ENCODE peak calls at places on chromosome 1, in eight cellular contexts. One of them, this sample, is unnamed.

GRCh38 chr1:10909697-10910489 is 102.6 kb upstream of the TARDBP start:
- DNase-seq in stomach: peak; percentile 77
- DNase-seq in heart left ventricle: peak; percentile 51
- DNase-seq in CD8-positive, alpha-beta T cell: peak; percentile 67
- DNase-seq in aorta: peak; percentile 52
- DNase-seq in IMR-90: no peak
- DNase-seq in uterus: no peak
- DNase-seq in fibroblast of lung: peak; percentile 20
- DNase-seq in this sample: no peak

GRCh38 chr1:11645670-11646265 is 8.5 kb downstream of the FBXO2 start:
- DNase-seq in stomach: peak; percentile 82
- DNase-seq in heart left ventricle: peak; percentile 82
- DNase-seq in CD8-positive, alpha-beta T cell: peak; percentile 68
- DNase-seq in aorta: peak; percentile 85
- DNase-seq in IMR-90: peak; percentile 60
- DNase-seq in uterus: peak; percentile 59
- DNase-seq in fibroblast of lung: peak; percentile 44
- DNase-seq in this sample: no peak

GRCh38 chr1:189623336-189623735 is 854.3 kb downstream of the BRINP3 start:
- DNase-seq in stomach: no peak
- DNase-seq in heart left ventricle: no peak
- DNase-seq in CD8-positive, alpha-beta T cell: no peak
- DNase-seq in aorta: no peak
- DNase-seq in IMR-90: no peak
- DNase-seq in uterus: no peak
- DNase-seq in fibroblast of lung: no peak
- DNase-seq in this sample: no peak

GRCh38 chr1:158002022-158002629 is 8.7 kb downstream of the KIRREL1 start:
- DNase-seq in stomach: no peak
- DNase-seq in heart left ventricle: no peak
- DNase-seq in CD8-positive, alpha-beta T cell: no peak
- DNase-seq in aorta: no peak
- DNase-seq in IMR-90: peak; percentile 51
- DNase-seq in uterus: no peak
- DNase-seq in fibroblast of lung: no peak
- DNase-seq in this sample: no peak

GRCh38 chr1:217088521-217089221 is 365.4 kb upstream of the ESRRG start:
- DNase-seq in stomach: no peak
- DNase-seq in heart left ventricle: no peak
- DNase-seq in CD8-positive, alpha-beta T cell: no peak
- DNase-seq in aorta: no peak
- DNase-seq in IMR-90: peak; percentile 67
- DNase-seq in uterus: no peak
- DNase-seq in fibroblast of lung: peak; percentile 30
- DNase-seq in this sample: no peak

GRCh38 chr1:176656257-176656995 is 193.5 kb downstream of the PAPPA2 start:
- DNase-seq in stomach: no peak
- DNase-seq in heart left ventricle: peak; percentile 36
- DNase-seq in CD8-positive, alpha-beta T cell: no peak
- DNase-seq in aorta: no peak
- DNase-seq in IMR-90: peak; percentile 67
- DNase-seq in uterus: peak; percentile 25
- DNase-seq in fibroblast of lung: peak; percentile 95
- DNase-seq in this sample: peak; percentile 81

GRCh38 chr1:145906954-145907755 is 2.7 kb downstream of the ITGA10 start:
- DNase-seq in stomach: no peak
- DNase-seq in heart left ventricle: no peak
- DNase-seq in CD8-positive, alpha-beta T cell: no peak
- DNase-seq in aorta: no peak
- DNase-seq in IMR-90: peak; percentile 30
- DNase-seq in uterus: no peak
- DNase-seq in fibroblast of lung: no peak
- DNase-seq in this sample: no peak

GRCh38 chr1:195278644-195279043 is 1329.6 kb downstream of the KCNT2 start:
- DNase-seq in stomach: no peak
- DNase-seq in heart left ventricle: no peak
- DNase-seq in CD8-positive, alpha-beta T cell: no peak
- DNase-seq in aorta: no peak
- DNase-seq in IMR-90: no peak
- DNase-seq in uterus: no peak
- DNase-seq in fibroblast of lung: no peak
- DNase-seq in this sample: no peak

GRCh38 chr1:33022650-33023200 is 14.0 kb downstream of the AK2 start:
- DNase-seq in stomach: no peak
- DNase-seq in heart left ventricle: no peak
- DNase-seq in CD8-positive, alpha-beta T cell: no peak
- DNase-seq in aorta: no peak
- DNase-seq in IMR-90: no peak
- DNase-seq in uterus: no peak
- DNase-seq in fibroblast of lung: no peak
- DNase-seq in this sample: no peak
- H3K36me3 ChIP-seq in stomach: peaks cover 67% of the 10 kb centered on the region
- H3K36me3 ChIP-seq in heart left ventricle: peaks cover 69% of the 10 kb centered on the region
- H3K36me3 ChIP-seq in CD8-positive, alpha-beta T cell: peaks cover 31% of the 10 kb centered on the region
- H3K36me3 ChIP-seq in aorta: peaks cover 8% of the 10 kb centered on the region
- H3K36me3 ChIP-seq in IMR-90: peaks cover 43% of the 10 kb centered on the region
- H3K36me3 ChIP-seq in uterus: no peaks in the 10 kb centered on the region
- H3K36me3 ChIP-seq in fibroblast of lung: no peaks in the 10 kb centered on the region
- H3K36me3 ChIP-seq in this sample: peaks cover 17% of the 10 kb centered on the region

DNA sequence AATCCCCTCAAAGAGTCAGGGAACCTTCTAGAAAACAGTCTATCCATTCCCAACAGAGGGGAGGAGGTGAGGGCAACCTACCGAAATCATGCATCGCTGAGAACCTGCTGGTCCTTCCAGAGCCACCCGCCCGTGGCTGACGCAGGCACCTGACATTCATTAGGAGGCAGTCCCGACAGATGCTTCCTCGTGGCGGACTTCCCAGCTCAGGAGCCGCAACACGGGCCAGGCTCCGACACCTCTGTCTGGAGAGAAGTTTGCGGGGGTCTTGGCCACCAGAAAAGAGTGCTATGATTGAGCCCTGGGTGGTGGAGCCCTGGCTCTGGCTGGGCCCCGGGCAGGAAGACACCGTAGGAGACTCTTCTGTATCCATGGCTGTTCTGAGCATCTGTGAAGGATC is 86.4 kb upstream of the ARHGEF16 start:
- DNase-seq in stomach: no peak
- DNase-seq in heart left ventricle: no peak
- DNase-seq in CD8-positive, alpha-beta T cell: no peak
- DNase-seq in aorta: no peak
- DNase-seq in IMR-90: no peak
- DNase-seq in uterus: no peak
- DNase-seq in fibroblast of lung: no peak
- DNase-seq in this sample: no peak
- H3K4me3 ChIP-seq in stomach: no peak overlapping the region
- H3K4me3 ChIP-seq in heart left ventricle: no peak overlapping the region
- H3K4me3 ChIP-seq in CD8-positive, alpha-beta T cell: no peak overlapping the region
- H3K4me3 ChIP-seq in aorta: no peak overlapping the region
- H3K4me3 ChIP-seq in IMR-90: no peak overlapping the region
- H3K4me3 ChIP-seq in uterus: no peak overlapping the region
- H3K4me3 ChIP-seq in fibroblast of lung: no peak overlapping the region
- H3K4me3 ChIP-seq in this sample: no peak overlapping the region

DNA sequence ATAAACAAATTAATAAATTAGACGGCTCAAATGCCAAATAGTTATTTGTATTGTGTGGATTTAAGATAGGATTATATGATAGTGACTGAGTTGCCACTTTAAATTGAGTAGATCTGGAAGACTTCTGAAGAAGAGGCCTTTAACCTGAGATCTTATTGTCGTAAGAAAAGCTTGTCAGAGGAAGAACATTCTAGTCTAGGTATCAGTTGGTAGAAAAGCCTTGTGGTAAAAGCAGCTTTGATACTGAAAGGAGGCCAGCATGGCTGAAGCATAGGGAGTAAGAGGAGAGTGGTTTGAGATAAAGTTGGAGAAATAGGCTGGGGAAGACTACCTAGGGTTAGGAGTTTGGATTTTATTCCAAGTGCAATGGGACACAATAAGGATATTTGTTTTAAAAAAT is 29.1 kb downstream of the SLC30A7 start:
- DNase-seq in stomach: no peak
- DNase-seq in heart left ventricle: no peak
- DNase-seq in CD8-positive, alpha-beta T cell: no peak
- DNase-seq in aorta: no peak
- DNase-seq in IMR-90: no peak
- DNase-seq in uterus: no peak
- DNase-seq in fibroblast of lung: no peak
- DNase-seq in this sample: no peak
- H3K36me3 ChIP-seq in stomach: peaks cover 40% of the 10 kb centered on the region
- H3K36me3 ChIP-seq in heart left ventricle: peaks cover 49% of the 10 kb centered on the region
- H3K36me3 ChIP-seq in CD8-positive, alpha-beta T cell: no peaks in the 10 kb centered on the region
- H3K36me3 ChIP-seq in aorta: no peaks in the 10 kb centered on the region
- H3K36me3 ChIP-seq in IMR-90: peaks cover 9% of the 10 kb centered on the region
- H3K36me3 ChIP-seq in uterus: no peaks in the 10 kb centered on the region
- H3K36me3 ChIP-seq in fibroblast of lung: peaks cover 3% of the 10 kb centered on the region
- H3K36me3 ChIP-seq in this sample: peaks cover 1% of the 10 kb centered on the region

GRCh38 chr1:72100766-72101165 is 181.6 kb downstream of the NEGR1 start:
- DNase-seq in stomach: no peak
- DNase-seq in heart left ventricle: no peak
- DNase-seq in CD8-positive, alpha-beta T cell: no peak
- DNase-seq in aorta: no peak
- DNase-seq in IMR-90: no peak
- DNase-seq in uterus: no peak
- DNase-seq in fibroblast of lung: no peak
- DNase-seq in this sample: no peak
- H3K4me3 ChIP-seq in stomach: no peak overlapping the region
- H3K4me3 ChIP-seq in heart left ventricle: no peak overlapping the region
- H3K4me3 ChIP-seq in CD8-positive, alpha-beta T cell: no peak overlapping the region
- H3K4me3 ChIP-seq in aorta: no peak overlapping the region
- H3K4me3 ChIP-seq in IMR-90: no peak overlapping the region
- H3K4me3 ChIP-seq in uterus: no peak overlapping the region
- H3K4me3 ChIP-seq in fibroblast of lung: no peak overlapping the region
- H3K4me3 ChIP-seq in this sample: no peak overlapping the region

GRCh38 chr1:43622471-43622870 is 27.5 kb upstream of the KDM4A start:
- DNase-seq in stomach: no peak
- DNase-seq in heart left ventricle: no peak
- DNase-seq in CD8-positive, alpha-beta T cell: no peak
- DNase-seq in aorta: no peak
- DNase-seq in IMR-90: peak; percentile 50
- DNase-seq in uterus: no peak
- DNase-seq in fibroblast of lung: peak; percentile 21
- DNase-seq in this sample: no peak
- H3K36me3 ChIP-seq in stomach: peaks cover 79% of the 10 kb centered on the region
- H3K36me3 ChIP-seq in heart left ventricle: no peaks in the 10 kb centered on the region
- H3K36me3 ChIP-seq in CD8-positive, alpha-beta T cell: no peaks in the 10 kb centered on the region
- H3K36me3 ChIP-seq in aorta: peaks cover 4% of the 10 kb centered on the region
- H3K36me3 ChIP-seq in IMR-90: peaks cover 48% of the 10 kb centered on the region
- H3K36me3 ChIP-seq in uterus: no peaks in the 10 kb centered on the region
- H3K36me3 ChIP-seq in fibroblast of lung: peaks cover 12% of the 10 kb centered on the region
- H3K36me3 ChIP-seq in this sample: peaks cover 35% of the 10 kb centered on the region

GRCh38 chr1:9320520-9321479 is 28.1 kb downstream of the SPSB1 start:
- DNase-seq in stomach: no peak
- DNase-seq in heart left ventricle: no peak
- DNase-seq in CD8-positive, alpha-beta T cell: no peak
- DNase-seq in aorta: no peak
- DNase-seq in IMR-90: peak; percentile 79
- DNase-seq in uterus: no peak
- DNase-seq in fibroblast of lung: no peak
- DNase-seq in this sample: no peak
- H3K4me3 ChIP-seq in stomach: no peak overlapping the region
- H3K4me3 ChIP-seq in heart left ventricle: no peak overlapping the region
- H3K4me3 ChIP-seq in CD8-positive, alpha-beta T cell: no peak overlapping the region
- H3K4me3 ChIP-seq in aorta: no peak overlapping the region
- H3K4me3 ChIP-seq in IMR-90: peak overlapping the region; percentile 21
- H3K4me3 ChIP-seq in uterus: peak overlapping the region; percentile 15
- H3K4me3 ChIP-seq in fibroblast of lung: no peak overlapping the region
- H3K4me3 ChIP-seq in this sample: no peak overlapping the region

GRCh38 chr1:64839270-64839669 is 94.4 kb downstream of the RAVER2 start:
- DNase-seq in stomach: no peak
- DNase-seq in heart left ventricle: no peak
- DNase-seq in CD8-positive, alpha-beta T cell: no peak
- DNase-seq in aorta: no peak
- DNase-seq in IMR-90: no peak
- DNase-seq in uterus: no peak
- DNase-seq in fibroblast of lung: no peak
- DNase-seq in this sample: no peak

GRCh38 chr1:64841330-64842065 is 96.6 kb downstream of the RAVER2 start:
- DNase-seq in stomach: no peak
- DNase-seq in heart left ventricle: no peak
- DNase-seq in CD8-positive, alpha-beta T cell: no peak
- DNase-seq in aorta: no peak
- DNase-seq in IMR-90: no peak
- DNase-seq in uterus: no peak
- DNase-seq in fibroblast of lung: no peak
- DNase-seq in this sample: no peak

GRCh38 chr1:64838486-64838885 is 93.6 kb downstream of the RAVER2 start:
- DNase-seq in stomach: no peak
- DNase-seq in heart left ventricle: no peak
- DNase-seq in CD8-positive, alpha-beta T cell: no peak
- DNase-seq in aorta: no peak
- DNase-seq in IMR-90: no peak
- DNase-seq in uterus: no peak
- DNase-seq in fibroblast of lung: no peak
- DNase-seq in this sample: no peak

GRCh38 chr1:64842244-64842643 is 97.4 kb downstream of the RAVER2 start:
- DNase-seq in stomach: no peak
- DNase-seq in heart left ventricle: no peak
- DNase-seq in CD8-positive, alpha-beta T cell: no peak
- DNase-seq in aorta: no peak
- DNase-seq in IMR-90: no peak
- DNase-seq in uterus: no peak
- DNase-seq in fibroblast of lung: no peak
- DNase-seq in this sample: no peak

GRCh38 chr1:64839732-64840405 is 95.0 kb downstream of the RAVER2 start:
- DNase-seq in stomach: no peak
- DNase-seq in heart left ventricle: no peak
- DNase-seq in CD8-positive, alpha-beta T cell: no peak
- DNase-seq in aorta: no peak
- DNase-seq in IMR-90: no peak
- DNase-seq in uterus: no peak
- DNase-seq in fibroblast of lung: no peak
- DNase-seq in this sample: no peak
- H3K36me3 ChIP-seq in stomach: peaks cover 97% of the 10 kb centered on the region
- H3K36me3 ChIP-seq in heart left ventricle: peaks cover 92% of the 10 kb centered on the region
- H3K36me3 ChIP-seq in CD8-positive, alpha-beta T cell: peaks cover 85% of the 10 kb centered on the region
- H3K36me3 ChIP-seq in aorta: peaks cover 10% of the 10 kb centered on the region
- H3K36me3 ChIP-seq in IMR-90: peaks cover 65% of the 10 kb centered on the region
- H3K36me3 ChIP-seq in uterus: no peaks in the 10 kb centered on the region
- H3K36me3 ChIP-seq in fibroblast of lung: peaks cover 27% of the 10 kb centered on the region
- H3K36me3 ChIP-seq in this sample: peaks cover 33% of the 10 kb centered on the region

GRCh38 chr1:16921391-16922185 is at the start of gene CROCC:
- DNase-seq in stomach: no peak
- DNase-seq in heart left ventricle: no peak
- DNase-seq in CD8-positive, alpha-beta T cell: peak; percentile 43
- DNase-seq in aorta: peak; percentile 45
- DNase-seq in IMR-90: no peak
- DNase-seq in uterus: no peak
- DNase-seq in fibroblast of lung: peak; percentile 37
- DNase-seq in this sample: no peak
- H3K4me3 ChIP-seq in stomach: no peak within 1 kb of the TSS
- H3K4me3 ChIP-seq in heart left ventricle: no peak within 1 kb of the TSS
- H3K4me3 ChIP-seq in CD8-positive, alpha-beta T cell: peak within 1 kb of the TSS; percentile 40
- H3K4me3 ChIP-seq in aorta: no peak within 1 kb of the TSS
- H3K4me3 ChIP-seq in IMR-90: no peak within 1 kb of the TSS
- H3K4me3 ChIP-seq in uterus: no peak within 1 kb of the TSS
- H3K4me3 ChIP-seq in fibroblast of lung: no peak within 1 kb of the TSS
- H3K4me3 ChIP-seq in this sample: no peak within 1 kb of the TSS